ENCODE peak calls at places on chromosomes 3 and 15, in ten cellular contexts. Z, V, A, P, R, M, B, I, W and E are unnamed samples.
A peak's percentile ranks its signal among the peaks of the same experiment; 100 is the strongest.

GRCh38 chr15:96351801-96352593 is 21.5 kb downstream of the NR2F2 start:
- DNase-seq in B (no peak), I (no peak), V (no peak), W (no peak), M (no peak), Z (no peak), A (no peak), P (no peak), R (no peak), E (no peak)

GRCh38 chr3:109559389-109559788 is 222.0 kb upstream of the DPPA4 start:
- DNase-seq in I (no peak), M (no peak), B (no peak), R (peak; percentile 62), P (no peak), V (no peak), A (peak; percentile 2), W (no peak), Z (no peak), E (no peak)

GRCh38 chr3:31878231-31878838 is 102.7 kb downstream of the OSBPL10 start:
- DNase-seq in W (no peak), I (no peak), M (peak; percentile 32), V (no peak), R (no peak), P (no peak), A (no peak), B (no peak), Z (peak; percentile 81), E (no peak)

GRCh38 chr3:64342940-64343691 is 117.8 kb upstream of the PRICKLE2 start:
- DNase-seq in I (no peak), W (no peak), R (peak; percentile 86), M (peak; percentile 52), B (no peak), A (no peak), P (no peak), V (peak; percentile 82), Z (peak; percentile 87), E (no peak)

GRCh38 chr15:49620174-49620573 is 444 bp downstream of the FAM227B start:
- DNase-seq in I (no peak), B (no peak), P (no peak), M (no peak), A (peak; percentile 56), Z (peak; percentile 81), W (no peak), V (no peak), R (no peak), E (no peak)

GRCh38 chr3:186691676-186692075 is 25.5 kb upstream of the KNG1 start:
- DNase-seq in Z (no peak), A (no peak), R (peak; percentile 59), B (no peak), M (no peak), P (no peak), V (no peak), W (no peak), I (no peak), E (no peak)

GRCh38 chr15:33963831-33964664 is 4.2 kb upstream of the CHRM5 start:
- DNase-seq in A (peak; percentile 31), P (no peak), Z (peak; percentile 66), V (peak; percentile 50), M (no peak), W (no peak), B (no peak), R (peak; percentile 40), I (no peak), E (peak; percentile 0)

GRCh38 chr15:45338417-45338816 is 39.9 kb downstream of the GATM start:
- DNase-seq in M (no peak), R (no peak), I (no peak), V (peak; percentile 44), B (no peak), A (no peak), W (no peak), P (no peak), Z (no peak), E (no peak)

GRCh38 chr3:126124896-126125295 is 41.0 kb upstream of the SLC41A3 start:
- DNase-seq in Z (no peak), P (no peak), I (no peak), W (no peak), V (no peak), B (no peak), R (no peak), M (no peak), A (no peak), E (no peak)

GRCh38 chr3:16990163-16990562 is 105.4 kb downstream of the PLCL2 start:
- DNase-seq in I (no peak), P (no peak), R (no peak), Z (no peak), M (no peak), B (no peak), A (no peak), W (no peak), V (no peak), E (no peak)

GRCh38 chr3:156762631-156763185 is 63.4 kb upstream of the LEKR1 start:
- DNase-seq in W (no peak), A (no peak), Z (peak; percentile 95), R (no peak), I (no peak), V (no peak), M (peak; percentile 94), B (no peak), P (no peak), E (no peak)

GRCh38 chr3:29385056-29385455 is 104.2 kb downstream of the RBMS3 start:
- DNase-seq in V (no peak), Z (peak; percentile 76), I (no peak), B (no peak), P (no peak), R (peak; percentile 7), A (no peak), W (no peak), M (peak; percentile 52), E (no peak)

GRCh38 chr3:102225407-102226132 is 209.2 kb upstream of the ZPLD1 start:
- DNase-seq in Z (peak; percentile 89), P (no peak), M (peak; percentile 45), A (peak; percentile 68), B (no peak), W (no peak), V (peak; percentile 78), I (no peak), R (peak; percentile 64), E (peak; percentile 53)

GRCh38 chr3:194497799-194498575 is 11.2 kb upstream of the ATP13A3 start:
- DNase-seq in P (no peak), A (peak; percentile 17), W (no peak), M (no peak), R (peak; percentile 36), Z (no peak), V (no peak), B (no peak), I (peak; percentile 52), E (no peak)

GRCh38 chr15:67241132-67241855 is 13.2 kb downstream of the AAGAB start:
- DNase-seq in I (no peak), Z (no peak), B (no peak), V (peak; percentile 6), W (no peak), M (no peak), R (no peak), A (no peak), P (no peak), E (no peak)

GRCh38 chr15:33405096-33405495 is 94.3 kb downstream of the RYR3 start:
- DNase-seq in I (no peak), M (no peak), B (no peak), Z (no peak), R (no peak), P (no peak), A (no peak), V (no peak), W (no peak), E (no peak)

GRCh38 chr3:118473343-118473742 is 561.3 kb downstream of the IGSF11 start:
- DNase-seq in B (no peak), W (no peak), Z (no peak), A (no peak), P (no peak), I (no peak), V (no peak), R (no peak), M (no peak), E (no peak)

GRCh38 chr3:194031867-194032635 is 103.9 kb upstream of the HES1 start:
- DNase-seq in B (no peak), W (no peak), V (no peak), Z (no peak), M (no peak), I (no peak), R (no peak), A (no peak), P (no peak), E (no peak)

GRCh38 chr3:149701977-149702350 is 44.1 kb upstream of the WWTR1 start:
- DNase-seq in Z (no peak), A (no peak), I (no peak), R (no peak), V (no peak), P (no peak), W (no peak), M (no peak), B (no peak), E (no peak)

GRCh38 chr3:32557640-32558352 is 12.9 kb downstream of the DYNC1LI1 start:
- DNase-seq in I (no peak), A (no peak), V (no peak), M (no peak), W (no peak), B (no peak), Z (no peak), R (no peak), P (no peak), E (peak; percentile 29)